ENCODE peak calls at places on chromosomes 16 and 17, in six cellular contexts. One of them, this sample, is unnamed.

GRCh38 chr16:66539628-66540469 is 10.1 kb downstream of the TK2 start:
- DNase-seq in NCI-H69: peak
- DNase-seq in fibroblast of mammary gland: no peak
- DNase-seq in NCI-H2029: peak
- DNase-seq in GM23248: no peak
- DNase-seq in pons: no peak
- DNase-seq in this sample: no peak

GRCh38 chr17:34054495-34054894 is 200.6 kb upstream of the CCL2 start:
- DNase-seq in NCI-H69: no peak
- DNase-seq in fibroblast of mammary gland: no peak
- DNase-seq in NCI-H2029: no peak
- DNase-seq in GM23248: no peak
- DNase-seq in pons: no peak
- DNase-seq in this sample: no peak

GRCh38 chr17:64152428-64153125 is 22.6 kb upstream of the ERN1 start:
- DNase-seq in NCI-H69: no peak
- DNase-seq in fibroblast of mammary gland: no peak
- DNase-seq in NCI-H2029: no peak
- DNase-seq in GM23248: no peak
- DNase-seq in pons: no peak
- DNase-seq in this sample: no peak

GRCh38 chr17:44928950-44929720 is 13.8 kb upstream of the GFAP start:
- DNase-seq in NCI-H69: no peak
- DNase-seq in fibroblast of mammary gland: no peak
- DNase-seq in NCI-H2029: no peak
- DNase-seq in GM23248: peak
- DNase-seq in pons: no peak
- DNase-seq in this sample: no peak

GRCh38 chr16:75559564-75560372 is 3.7 kb upstream of the TMEM231 start:
- DNase-seq in NCI-H69: peak
- DNase-seq in fibroblast of mammary gland: peak
- DNase-seq in NCI-H2029: no peak
- DNase-seq in GM23248: peak
- DNase-seq in pons: no peak
- DNase-seq in this sample: no peak

GRCh38 chr17:6138761-6139446 is 68.7 kb downstream of the WSCD1 start:
- DNase-seq in NCI-H69: no peak
- DNase-seq in fibroblast of mammary gland: no peak
- DNase-seq in NCI-H2029: no peak
- DNase-seq in GM23248: no peak
- DNase-seq in pons: no peak
- DNase-seq in this sample: no peak

GRCh38 chr17:75568412-75569255 is 19.0 kb upstream of the MYO15B start:
- DNase-seq in NCI-H69: no peak
- DNase-seq in fibroblast of mammary gland: no peak
- DNase-seq in NCI-H2029: no peak
- DNase-seq in GM23248: no peak
- DNase-seq in pons: no peak
- DNase-seq in this sample: no peak

GRCh38 chr17:4204676-4205075 is 59.1 kb downstream of the ANKFY1 start:
- DNase-seq in NCI-H69: no peak
- DNase-seq in fibroblast of mammary gland: peak
- DNase-seq in NCI-H2029: peak
- DNase-seq in GM23248: peak
- DNase-seq in pons: no peak
- DNase-seq in this sample: no peak

GRCh38 chr17:6343736-6344135 is 91.2 kb downstream of the AIPL1 start:
- DNase-seq in NCI-H69: no peak
- DNase-seq in fibroblast of mammary gland: no peak
- DNase-seq in NCI-H2029: no peak
- DNase-seq in GM23248: no peak
- DNase-seq in pons: no peak
- DNase-seq in this sample: no peak

GRCh38 chr16:88989852-88990547 is 13.0 kb upstream of the CBFA2T3 start:
- DNase-seq in NCI-H69: no peak
- DNase-seq in fibroblast of mammary gland: no peak
- DNase-seq in NCI-H2029: no peak
- DNase-seq in GM23248: no peak
- DNase-seq in pons: no peak
- DNase-seq in this sample: no peak

GRCh38 chr16:25143898-25144297 is 32.4 kb downstream of the LCMT1 start:
- DNase-seq in NCI-H69: peak
- DNase-seq in fibroblast of mammary gland: no peak
- DNase-seq in NCI-H2029: no peak
- DNase-seq in GM23248: peak
- DNase-seq in pons: no peak
- DNase-seq in this sample: no peak

GRCh38 chr16:73361061-73361460 is 313.1 kb upstream of the ZFHX3 start:
- DNase-seq in NCI-H69: no peak
- DNase-seq in fibroblast of mammary gland: no peak
- DNase-seq in NCI-H2029: no peak
- DNase-seq in GM23248: no peak
- DNase-seq in pons: no peak
- DNase-seq in this sample: no peak

GRCh38 chr16:3783516-3783915 is 66.2 kb upstream of the TRAP1 start:
- DNase-seq in NCI-H69: no peak
- DNase-seq in fibroblast of mammary gland: no peak
- DNase-seq in NCI-H2029: no peak
- DNase-seq in GM23248: no peak
- DNase-seq in pons: no peak
- DNase-seq in this sample: no peak

GRCh38 chr16:85052536-85052935 is 24.9 kb downstream of the KIAA0513 start:
- DNase-seq in NCI-H69: no peak
- DNase-seq in fibroblast of mammary gland: peak
- DNase-seq in NCI-H2029: no peak
- DNase-seq in GM23248: no peak
- DNase-seq in pons: no peak
- DNase-seq in this sample: no peak

GRCh38 chr16:2194166-2194834 is 2.1 kb downstream of the CASKIN1 start:
- DNase-seq in NCI-H69: peak
- DNase-seq in fibroblast of mammary gland: peak
- DNase-seq in NCI-H2029: no peak
- DNase-seq in GM23248: peak
- DNase-seq in pons: no peak
- DNase-seq in this sample: no peak

GRCh38 chr16:72174726-72175125 is 2.8 kb upstream of the PMFBP1 start:
- DNase-seq in NCI-H69: no peak
- DNase-seq in fibroblast of mammary gland: no peak
- DNase-seq in NCI-H2029: no peak
- DNase-seq in GM23248: no peak
- DNase-seq in pons: no peak
- DNase-seq in this sample: no peak

GRCh38 chr16:73082608-73083007 is 34.7 kb upstream of the ZFHX3 start:
- DNase-seq in NCI-H69: no peak
- DNase-seq in fibroblast of mammary gland: peak
- DNase-seq in NCI-H2029: no peak
- DNase-seq in GM23248: peak
- DNase-seq in pons: no peak
- DNase-seq in this sample: no peak

GRCh38 chr17:77831497-77832179 is 126.9 kb upstream of the TNRC6C start:
- DNase-seq in NCI-H69: no peak
- DNase-seq in fibroblast of mammary gland: peak
- DNase-seq in NCI-H2029: no peak
- DNase-seq in GM23248: peak
- DNase-seq in pons: no peak
- DNase-seq in this sample: no peak

GRCh38 chr17:56781944-56782737 is 51.6 kb downstream of the C17orf67 start:
- DNase-seq in NCI-H69: peak
- DNase-seq in fibroblast of mammary gland: no peak
- DNase-seq in NCI-H2029: no peak
- DNase-seq in GM23248: no peak
- DNase-seq in pons: no peak
- DNase-seq in this sample: no peak

GRCh38 chr17:2336215-2337151 is at the start of gene TSR1:
- DNase-seq in NCI-H69: peak
- DNase-seq in fibroblast of mammary gland: peak
- DNase-seq in NCI-H2029: peak
- DNase-seq in GM23248: peak
- DNase-seq in pons: peak
- DNase-seq in this sample: peak

GRCh38 chr17:32445976-32446375 is 1.7 kb downstream of the PSMD11 start:
- DNase-seq in NCI-H69: no peak
- DNase-seq in fibroblast of mammary gland: peak
- DNase-seq in NCI-H2029: no peak
- DNase-seq in GM23248: peak
- DNase-seq in pons: no peak
- DNase-seq in this sample: no peak

This sample was measured in stomach.